ENCODE peak calls at places on chromosome 1, in six cellular contexts. H is amniotic stem cell; V is stimulated activated CD8-positive, alpha-beta memory T cell treated with anti-CD3 and anti-CD28 coated beads, Interleukin-4, amount 100 ng/mL, for 24 hours; A is iris pigment epithelial cell; B is NCI-H1092; W is GM03348. R is an unnamed sample.

GRCh38 chr1:232423591-232423990 is 206.3 kb downstream of the SIPA1L2 start:
- DNase-seq in H (no peak), V (no peak), W (no peak), A (peak), B (no peak), R (no peak)

GRCh38 chr1:184170719-184171118 is 119.2 kb downstream of the TSEN15 start:
- DNase-seq in H (no peak), V (no peak), B (no peak), W (no peak), A (no peak), R (no peak)

GRCh38 chr1:7726623-7727022 is 44.5 kb upstream of the VAMP3 start:
- DNase-seq in V (no peak), A (no peak), B (no peak), H (no peak), W (no peak), R (no peak)

GRCh38 chr1:40532844-40533424 is 1.5 kb downstream of the ZNF684 start:
- DNase-seq in H (peak), B (no peak), W (peak), V (no peak), A (peak), R (no peak)

GRCh38 chr1:39189592-39190041 is 14.9 kb upstream of the MACF1 start:
- DNase-seq in H (peak), A (peak), W (no peak), B (no peak), V (no peak), R (peak)

GRCh38 chr1:39183503-39184353 is 20.8 kb upstream of the MACF1 start:
- DNase-seq in B (no peak), H (peak), W (peak), A (peak), V (peak), R (peak)

GRCh38 chr1:17369466-17369865 is 2.5 kb upstream of the PADI6 start:
- DNase-seq in W (peak), B (no peak), H (peak), A (peak), V (no peak), R (no peak)

GRCh38 chr1:31396633-31397351 is 16.2 kb upstream of the SERINC2 start:
- DNase-seq in B (no peak), H (no peak), V (no peak), A (peak), W (peak), R (peak)

GRCh38 chr1:1179339-1179982 is 5.8 kb downstream of the TTLL10 start:
- DNase-seq in H (no peak), W (no peak), A (no peak), V (no peak), B (no peak), R (no peak)

GRCh38 chr1:85957760-85958159 is 198.8 kb downstream of the COL24A1 start:
- DNase-seq in H (no peak), V (no peak), B (no peak), A (no peak), W (no peak), R (no peak)

GRCh38 chr1:60415696-60416095 is 342.1 kb upstream of the C1orf87 start:
- DNase-seq in H (no peak), V (no peak), B (no peak), W (no peak), A (no peak), R (no peak)